ENCODE peak calls at places on chromosome 4, in eight cellular contexts. B, K, D, H, L, F, O and I are unnamed samples.

GRCh38 chr4:85669992-85670548 is 195.1 kb downstream of the ARHGAP24 start:
- DNase-seq in H (no peak), O (no peak), K (no peak), L (no peak), B (no peak), D (no peak), F (no peak), I (no peak)

GRCh38 chr4:173317003-173317402 is 17.2 kb downstream of the HMGB2 start:
- DNase-seq in B (no peak), O (no peak), K (no peak), L (no peak), D (no peak), H (no peak), F (peak; percentile 31), I (no peak)

GRCh38 chr4:1002131-1002630 is 9.0 kb upstream of the SLC26A1 start:
- DNase-seq in F (no peak), H (no peak), O (no peak), B (no peak), D (no peak), L (no peak), K (peak; percentile 82), I (no peak)

GRCh38 chr4:162787120-162787519 is 379.6 kb downstream of the NAF1 start:
- DNase-seq in K (no peak), D (no peak), L (no peak), H (no peak), B (no peak), O (no peak), F (no peak), I (no peak)

GRCh38 chr4:791866-792630 is 33.9 kb downstream of the CPLX1 start:
- DNase-seq in L (no peak), H (no peak), B (no peak), O (no peak), F (peak; percentile 60), K (no peak), D (no peak), I (no peak)

GRCh38 chr4:108237693-108238092 is 69.0 kb upstream of the LEF1 start:
- DNase-seq in D (no peak), H (no peak), K (no peak), O (no peak), L (no peak), B (no peak), F (no peak), I (no peak)

GRCh38 chr4:2591189-2591588 is 54.7 kb downstream of the FAM193A start:
- DNase-seq in H (no peak), B (no peak), K (no peak), L (no peak), D (no peak), O (no peak), F (no peak), I (no peak)

GRCh38 chr4:96175871-96176270 is 336.0 kb downstream of the PDHA2 start:
- DNase-seq in K (no peak), F (no peak), O (no peak), L (no peak), H (no peak), B (no peak), D (no peak), I (no peak)

GRCh38 chr4:147924604-147925412 is 192.9 kb downstream of the ARHGAP10 start:
- DNase-seq in L (no peak), D (peak; percentile 10), K (no peak), B (peak; percentile 36), F (peak; percentile 37), O (peak; percentile 29), H (no peak), I (no peak)

GRCh38 chr4:40627540-40627939 is 2.1 kb downstream of the RBM47 start:
- DNase-seq in B (no peak), H (no peak), F (no peak), K (no peak), O (no peak), L (no peak), D (no peak), I (no peak)

GRCh38 chr4:188986271-188986689 is 847.0 kb downstream of the TRIML1 start:
- DNase-seq in F (no peak), L (no peak), K (no peak), H (no peak), O (no peak), D (no peak), B (no peak), I (no peak)

GRCh38 chr4:174989791-174990190 is 71.6 kb downstream of the ADAM29 start:
- DNase-seq in K (no peak), B (no peak), H (no peak), F (no peak), L (no peak), D (no peak), O (no peak), I (no peak)

GRCh38 chr4:8583655-8584025 is 3.4 kb downstream of the GPR78 start:
- DNase-seq in L (peak; percentile 18), B (no peak), K (peak; percentile 53), H (no peak), O (no peak), F (no peak), D (no peak), I (no peak)

GRCh38 chr4:1055721-1056590 is 44.5 kb downstream of the FGFRL1 start:
- DNase-seq in F (no peak), L (peak; percentile 33), D (peak; percentile 31), B (no peak), K (peak; percentile 69), O (no peak), H (no peak), I (no peak)

GRCh38 chr4:150078996-150079581 is 844 bp downstream of the DCLK2 start:
- DNase-seq in H (no peak), K (peak; percentile 67), O (peak; percentile 87), B (peak; percentile 31), L (peak; percentile 41), F (peak; percentile 52), D (no peak), I (no peak)

GRCh38 chr4:14701896-14702295 is 300.4 kb upstream of the CPEB2 start:
- DNase-seq in F (no peak), L (no peak), H (no peak), O (no peak), D (no peak), B (no peak), K (no peak), I (no peak)

GRCh38 chr4:40685300-40685699 is 55.6 kb upstream of the RBM47 start:
- DNase-seq in H (no peak), O (no peak), L (no peak), D (no peak), F (no peak), B (no peak), K (no peak), I (no peak)

GRCh38 chr4:165716472-165716871 is 156.6 kb upstream of the TLL1 start:
- DNase-seq in F (no peak), B (no peak), D (no peak), H (no peak), L (no peak), O (peak; percentile 68), K (no peak), I (no peak)

GRCh38 chr4:159334461-159334860 is 231.6 kb downstream of the RAPGEF2 start:
- DNase-seq in D (no peak), B (no peak), L (no peak), K (no peak), F (no peak), H (no peak), O (no peak), I (no peak)

GRCh38 chr4:7422898-7423180 is 11.9 kb downstream of the PSAPL1 start:
- DNase-seq in D (no peak), B (no peak), H (no peak), O (no peak), F (no peak), L (no peak), K (no peak), I (no peak)

GRCh38 chr4:107939307-107939706 is 8.0 kb downstream of the CYP2U1 start:
- DNase-seq in B (no peak), F (no peak), O (no peak), D (no peak), H (no peak), K (no peak), L (no peak), I (no peak)

GRCh38 chr4:4477391-4477790 is 64.5 kb downstream of the STX18 start:
- DNase-seq in B (no peak), O (no peak), H (no peak), D (no peak), F (no peak), K (no peak), L (no peak), I (no peak)

GRCh38 chr4:81844717-81845116 is 373.0 kb upstream of the RASGEF1B start:
- DNase-seq in B (peak; percentile 59), D (peak; percentile 66), F (peak; percentile 78), L (peak; percentile 72), O (peak; percentile 72), K (no peak), H (no peak), I (peak; percentile 48)